ENCODE peak calls at places on chromosomes 13 and 19, in five cellular contexts. C is effector memory CD8-positive, alpha-beta T cell; Q is activated CD8-positive, alpha-beta T cell treated with anti-CD3 and anti-CD28 coated beads, Interleukin-2, amount 10 ng/mL, durations not matched to agents 7 days and 5 days; W is activated naive CD4-positive, alpha-beta T cell treated with anti-CD3 and anti-CD28 coated beads, Interleukin-2, amount 50 U/mL, for 72 hours; J is pancreas. V is an unnamed sample.

GRCh38 chr13:106507560-106508274 is 27.7 kb downstream of the EFNB2 start:
- ATAC-seq in C (no peak), Q (no peak), W (no peak), J (no peak), V (peak; percentile 43)

GRCh38 chr13:40191186-40191980 is 475.1 kb downstream of the FOXO1 start:
- ATAC-seq in C (no peak), Q (no peak), W (no peak), J (peak; percentile 68), V (no peak)

GRCh38 chr19:42252365-42253244 is 2.3 kb downstream of the ERF start:
- ATAC-seq in C (no peak), Q (no peak), W (no peak), J (no peak), V (no peak)

GRCh38 chr19:18349524-18350128 is 9.2 kb downstream of the PGPEP1 start:
- ATAC-seq in C (no peak), Q (no peak), W (peak; percentile 50), J (peak; percentile 92), V (no peak)

GRCh38 chr13:92806215-92806614 is 420.4 kb upstream of the GPC6 start:
- ATAC-seq in C (peak; percentile 44), Q (no peak), W (peak; percentile 39), J (peak; percentile 91), V (no peak)

GRCh38 chr19:2993579-2993978 is 16.2 kb downstream of the TLE6 start:
- ATAC-seq in C (no peak), Q (no peak), W (no peak), J (no peak), V (no peak)

GRCh38 chr19:4624733-4625362 is 14.5 kb upstream of the TNFAIP8L1 start:
- ATAC-seq in C (no peak), Q (no peak), W (no peak), J (no peak), V (no peak)

GRCh38 chr19:29623726-29624488 is 17.8 kb downstream of the POP4 start:
- ATAC-seq in C (peak; percentile 57), Q (peak; percentile 62), W (peak; percentile 68), J (no peak), V (peak; percentile 95)

GRCh38 chr13:79741006-79741405 is 260.1 kb downstream of the NDFIP2 start:
- ATAC-seq in C (no peak), Q (no peak), W (no peak), J (peak; percentile 79), V (no peak)

GRCh38 chr13:28532226-28533048 is 37.5 kb upstream of the FLT1 start:
- ATAC-seq in C (no peak), Q (peak; percentile 64), W (peak; percentile 22), J (peak; percentile 67), V (no peak)

GRCh38 chr13:80141114-80141849 is 199.6 kb downstream of the SPRY2 start:
- ATAC-seq in C (no peak), Q (no peak), W (no peak), J (peak; percentile 69), V (no peak)

GRCh38 chr19:17347361-17347760 is 10.0 kb downstream of the GTPBP3 start:
- ATAC-seq in C (no peak), Q (no peak), W (no peak), J (no peak), V (no peak)

GRCh38 chr19:49923055-49924003 is 5.7 kb upstream of the ATF5 start:
- ATAC-seq in C (no peak), Q (no peak), W (no peak), J (no peak), V (no peak)

GRCh38 chr13:52164989-52165388 is 5.6 kb upstream of the NEK3 start:
- ATAC-seq in C (no peak), Q (no peak), W (no peak), J (no peak), V (no peak)

GRCh38 chr19:41456342-41456918 is 13.5 kb downstream of the ERICH4 start:
- ATAC-seq in C (no peak), Q (no peak), W (no peak), J (no peak), V (no peak)

GRCh38 chr13:22103046-22103445 is 432.2 kb downstream of the FGF9 start:
- ATAC-seq in C (peak; percentile 29), Q (no peak), W (no peak), J (no peak), V (no peak)

GRCh38 chr13:30359999-30360398 is 52.6 kb upstream of the KATNAL1 start:
- ATAC-seq in C (no peak), Q (no peak), W (no peak), J (no peak), V (no peak)

V was measured in activated CD4-positive, CD25-positive, alpha-beta regulatory T cell treated with anti-CD3 and anti-CD28 coated beads, Interleukin-2, amount 50 U/mL, for 24 hours.